ENCODE peak calls at places on chromosomes 6 and 20, in ten cellular contexts. E is K562; G is left lung; K is lung; F is cardiac muscle cell; X is endodermal cell; D is psoas muscle; U is hepatocyte; I is IMR-90; B is CD4-positive, alpha-beta T cell. J is an unnamed sample.

GRCh38 chr20:21573259-21573658 is 59.4 kb upstream of the NKX2-2 start:
- DNase-seq in F (no peak), K (no peak), G (no peak), D (no peak), B (no peak), E (no peak), U (no peak), I (no peak), X (no peak), J (no peak)

GRCh38 chr6:7998103-7998725 is 66.0 kb downstream of the BLOC1S5 start:
- DNase-seq in X (no peak), G (no peak), F (no peak), D (no peak), I (peak; percentile 93), B (no peak), K (no peak), U (peak; percentile 28), E (no peak), J (no peak)

GRCh38 chr20:33431797-33432381 is 11.7 kb downstream of the SNTA1 start:
- DNase-seq in E (no peak), F (no peak), B (no peak), X (no peak), D (no peak), U (no peak), G (no peak), I (no peak), K (no peak), J (no peak)

GRCh38 chr20:12966468-12967085 is 42.2 kb upstream of the SPTLC3 start:
- DNase-seq in I (peak; percentile 63), B (no peak), G (no peak), E (no peak), U (peak; percentile 60), F (peak; percentile 20), K (no peak), X (no peak), D (no peak), J (no peak)

GRCh38 chr20:58019027-58019849 is 209.2 kb downstream of the ANKRD60 start:
- DNase-seq in I (peak; percentile 12), B (no peak), F (no peak), D (no peak), G (no peak), X (no peak), E (no peak), K (no peak), U (no peak), J (no peak)

GRCh38 chr20:63427724-63428330 is 44.6 kb downstream of the KCNQ2 start:
- DNase-seq in F (no peak), X (no peak), G (no peak), U (no peak), D (no peak), I (no peak), K (no peak), E (no peak), B (no peak), J (no peak)

GRCh38 chr6:491233-491632 is 99.7 kb downstream of the IRF4 start:
- DNase-seq in D (no peak), E (no peak), K (no peak), U (no peak), B (no peak), G (no peak), I (no peak), X (no peak), F (no peak), J (no peak)

GRCh38 chr20:47019106-47019824 is 124.6 kb downstream of the EYA2 start:
- DNase-seq in I (peak; percentile 94), F (peak; percentile 15), D (peak; percentile 26), G (no peak), K (peak; percentile 31), B (no peak), X (no peak), U (peak; percentile 71), E (no peak), J (no peak)

GRCh38 chr20:20743511-20744169 is 31.2 kb upstream of the RALGAPA2 start:
- DNase-seq in U (peak; percentile 56), K (peak; percentile 78), D (peak; percentile 78), I (no peak), F (peak; percentile 72), B (no peak), X (peak; percentile 75), G (peak; percentile 54), E (no peak), J (peak; percentile 28)

GRCh38 chr6:85132091-85132490 is 317.8 kb upstream of the NT5E start:
- DNase-seq in U (no peak), I (no peak), K (no peak), G (no peak), B (no peak), X (no peak), E (no peak), F (no peak), D (no peak), J (no peak)

GRCh38 chr6:129141499-129141898 is 258.6 kb downstream of the LAMA2 start:
- DNase-seq in I (peak; percentile 21), B (no peak), E (no peak), G (no peak), K (no peak), F (no peak), X (no peak), U (no peak), D (peak; percentile 13), J (no peak)

DNA sequence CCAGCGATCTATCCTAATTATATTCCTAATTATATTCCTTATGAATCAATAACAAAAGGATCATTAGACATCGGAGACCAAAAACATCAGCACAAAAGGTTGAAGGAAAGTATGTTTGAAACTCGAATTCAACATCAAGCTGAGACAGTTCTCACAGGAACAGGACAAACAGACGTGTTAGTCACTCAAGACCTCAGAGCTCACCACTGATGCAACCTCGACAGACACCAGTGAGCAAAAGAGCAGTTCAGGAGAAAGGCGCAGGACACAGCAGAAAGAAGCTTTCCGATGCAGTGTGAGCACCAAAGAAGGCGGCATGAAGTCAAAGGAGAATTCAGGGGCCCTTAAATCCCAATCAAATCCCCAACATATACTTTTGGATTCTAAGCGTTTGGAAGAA is 6.3 kb upstream of the RAMACL start:
- DNase-seq in B (no peak), X (peak; percentile 21), G (no peak), K (no peak), U (no peak), E (no peak), I (peak; percentile 84), F (no peak), D (no peak), J (no peak)
- H3K27ac ChIP-seq in B (no peak overlapping the region), X (no peak overlapping the region), G (no peak overlapping the region), K (no peak overlapping the region), U (no peak overlapping the region), E (no peak overlapping the region), I (peak overlapping the region; percentile 31), F (no peak overlapping the region), D (no peak overlapping the region), J (no peak overlapping the region)

GRCh38 chr6:161922631-161923119 is 648.8 kb upstream of the AGPAT4 start:
- DNase-seq in G (peak; percentile 62), K (peak; percentile 44), E (peak; percentile 29), F (peak; percentile 65), U (peak; percentile 83), I (peak; percentile 65), B (no peak), X (peak; percentile 82), D (peak; percentile 33), J (peak; percentile 79)
- TF ChIP-seq CTCF in G (peak; percentile 17), K (no peak), E (peak; percentile 61), F (peak; percentile 39), U (peak; percentile 41), I (no peak), B (no peak), X (peak; percentile 77), D (peak; percentile 44), J (peak; percentile 77)

GRCh38 chr20:37311710-37312355 is 22.4 kb downstream of the MANBAL start:
- DNase-seq in G (peak; percentile 10), K (no peak), F (no peak), I (peak; percentile 53), X (no peak), U (no peak), D (no peak), B (no peak), E (no peak), J (no peak)

GRCh38 chr20:37308098-37309050 is 18.9 kb downstream of the MANBAL start:
- DNase-seq in G (peak; percentile 8), D (no peak), E (no peak), B (no peak), U (peak; percentile 72), F (no peak), X (no peak), I (no peak), K (no peak), J (no peak)

GRCh38 chr20:37310951-37311350 is 21.5 kb downstream of the MANBAL start:
- DNase-seq in I (no peak), F (no peak), D (no peak), K (no peak), E (no peak), B (no peak), X (no peak), U (no peak), G (peak; percentile 29), J (no peak)

GRCh38 chr20:37309941-37310590 is 20.6 kb downstream of the MANBAL start:
- DNase-seq in D (no peak), G (peak; percentile 28), X (no peak), E (no peak), U (peak; percentile 60), B (no peak), K (no peak), F (no peak), I (no peak), J (no peak)

GRCh38 chr20:37309290-37309689 is 19.8 kb downstream of the MANBAL start:
- DNase-seq in K (no peak), E (no peak), U (no peak), G (peak; percentile 19), I (no peak), X (no peak), D (no peak), F (no peak), B (no peak), J (no peak)
- H3K27ac ChIP-seq in K (no peak overlapping the region), E (no peak overlapping the region), U (peak overlapping the region; percentile 98), G (no peak overlapping the region), I (no peak overlapping the region), X (no peak overlapping the region), D (no peak overlapping the region), F (peak overlapping the region; percentile 80), B (no peak overlapping the region), J (no peak overlapping the region)

GRCh38 chr6:75215291-75215690 is 9.4 kb upstream of the COL12A1 start:
- DNase-seq in G (no peak), F (peak; percentile 20), I (no peak), K (no peak), E (no peak), X (no peak), U (no peak), B (no peak), D (no peak), J (no peak)

GRCh38 chr6:75210885-75211739 is 5.3 kb upstream of the COL12A1 start:
- DNase-seq in B (no peak), I (peak; percentile 79), U (peak; percentile 87), G (no peak), F (peak; percentile 84), X (peak; percentile 61), D (no peak), E (peak; percentile 50), K (no peak), J (peak; percentile 29)

GRCh38 chr6:75213112-75213511 is 7.3 kb upstream of the COL12A1 start:
- DNase-seq in G (no peak), F (no peak), X (no peak), U (no peak), E (no peak), B (no peak), D (no peak), I (no peak), K (no peak), J (no peak)

GRCh38 chr6:75211920-75212590 is 6.2 kb upstream of the COL12A1 start:
- DNase-seq in E (no peak), F (no peak), I (no peak), K (no peak), X (no peak), U (peak; percentile 55), B (no peak), G (no peak), D (no peak), J (no peak)

GRCh38 chr6:75213732-75214131 is 7.9 kb upstream of the COL12A1 start:
- DNase-seq in I (no peak), E (no peak), D (no peak), G (no peak), K (no peak), U (no peak), X (no peak), F (no peak), B (no peak), J (no peak)
- TF ChIP-seq CTCF in I (no peak), E (no peak), D (no peak), G (no peak), K (no peak), U (no peak), X (peak; percentile 50), F (no peak), B (no peak), J (peak; percentile 10)

J was measured in WERI-Rb-1.